ENCODE peak calls at places on chromosomes 1 and 21, in six cellular contexts. A is dorsolateral prefrontal cortex, D is stromal cell of bone marrow, T is epithelial cell of prostate, Y is fibroblast of lung, N is uterus. E is an unnamed sample.

GRCh38 chr1:151311589-151312331 is 15.5 kb downstream of the PI4KB start:
- DNase-seq in A (no peak), D (peak), T (peak), Y (peak), N (peak), E (no peak)

GRCh38 chr1:94081566-94082344 is 39.2 kb downstream of the ABCA4 start:
- DNase-seq in A (no peak), D (peak), T (peak), Y (peak), N (no peak), E (no peak)

GRCh38 chr1:223363856-223364684 is at the start of gene SUSD4:
- DNase-seq in A (peak), D (no peak), T (no peak), Y (no peak), N (no peak), E (peak)

GRCh38 chr1:244964112-244964971 is 100.0 kb upstream of the HNRNPU start:
- DNase-seq in A (peak), D (peak), T (no peak), Y (peak), N (no peak), E (no peak)

GRCh38 chr1:77757616-77758015 is 2.0 kb downstream of the USP33 start:
- DNase-seq in A (no peak), D (peak), T (no peak), Y (peak), N (no peak), E (no peak)

GRCh38 chr1:183622884-183623785 is 12.4 kb downstream of the ARPC5 start:
- DNase-seq in A (peak), D (no peak), T (no peak), Y (peak), N (no peak), E (peak)

GRCh38 chr1:19476440-19477190 is 8.7 kb downstream of the CAPZB start:
- DNase-seq in A (no peak), D (no peak), T (no peak), Y (peak), N (no peak), E (no peak)

GRCh38 chr1:67053785-67054759 is at the start of gene SLC35D1:
- DNase-seq in A (peak), D (peak), T (no peak), Y (peak), N (peak), E (peak)

GRCh38 chr1:71196685-71197084 is 115.8 kb upstream of the ZRANB2 start:
- DNase-seq in A (no peak), D (peak), T (no peak), Y (peak), N (no peak), E (no peak)

GRCh38 chr1:36652011-36652410 is 169.3 kb upstream of the CSF3R start:
- DNase-seq in A (no peak), D (no peak), T (no peak), Y (no peak), N (no peak), E (no peak)

GRCh38 chr1:225851810-225852209 is 30.4 kb downstream of the TMEM63A start:
- DNase-seq in A (no peak), D (no peak), T (no peak), Y (peak), N (no peak), E (peak)

GRCh38 chr1:15848929-15849774 is 1.6 kb downstream of the SPEN start:
- DNase-seq in A (peak), D (peak), T (no peak), Y (peak), N (peak), E (peak)

GRCh38 chr1:205572426-205572825 is 59.4 kb downstream of the ELK4 start:
- DNase-seq in A (no peak), D (no peak), T (no peak), Y (no peak), N (no peak), E (no peak)

GRCh38 chr1:2602866-2603520 is 16.4 kb downstream of the PRXL2B start:
- DNase-seq in A (no peak), D (no peak), T (no peak), Y (no peak), N (no peak), E (no peak)

GRCh38 chr21:33265664-33266049 is 510 bp upstream of the IL10RB start:
- DNase-seq in A (no peak), D (no peak), T (no peak), Y (no peak), N (no peak), E (peak)

GRCh38 chr1:85280636-85281035 is 4.2 kb upstream of the BCL10 start:
- DNase-seq in A (no peak), D (no peak), T (no peak), Y (no peak), N (no peak), E (no peak)

GRCh38 chr1:147912553-147912952 is 10.0 kb downstream of the GJA8 start:
- DNase-seq in A (no peak), D (no peak), T (no peak), Y (no peak), N (no peak), E (no peak)

GRCh38 chr1:18108313-18109057 is 887 bp downstream of the IGSF21 start:
- DNase-seq in A (no peak), D (no peak), T (no peak), Y (no peak), N (no peak), E (peak)

GRCh38 chr21:44960141-44961092 is 20.6 kb downstream of the SLX9 start:
- DNase-seq in A (no peak), D (no peak), T (no peak), Y (no peak), N (no peak), E (no peak)

GRCh38 chr1:1784933-1785332 is 6.7 kb upstream of the NADK start:
- DNase-seq in A (no peak), D (no peak), T (no peak), Y (no peak), N (no peak), E (no peak)

GRCh38 chr1:180213401-180214177 is 16.5 kb upstream of the LHX4 start:
- DNase-seq in A (no peak), D (no peak), T (no peak), Y (peak), N (no peak), E (peak)